ENCODE peak calls at places on chromosome 17, in seven cellular contexts. One of them, this sample, is unnamed.

GRCh38 chr17:76373481-76373825 is 11.0 kb upstream of the SPHK1 start:
- DNase-seq in pons: no peak
- DNase-seq in activated CD4-positive, alpha-beta T cell treated with anti-CD3 and anti-CD28 coated beads, Interleukin-2, amount 50 U/mL, for 4 hours: no peak
- DNase-seq in activated naive CD8-positive, alpha-beta T cell treated with anti-CD3 and anti-CD28 coated beads, Interleukin-2, amount 50 U/mL, for 24 hours: no peak
- DNase-seq in ACHN: no peak
- DNase-seq in Calu3: no peak
- DNase-seq in stimulated activated CD4-positive, alpha-beta T cell treated with anti-CD3 and anti-CD28 coated beads, Interleukin-2, amount 100 ng/mL, for 48 hours: no peak
- DNase-seq in this sample: no peak

GRCh38 chr17:34131386-34131785 is 123.7 kb upstream of the CCL2 start:
- DNase-seq in pons: no peak
- DNase-seq in activated naive CD8-positive, alpha-beta T cell treated with anti-CD3 and anti-CD28 coated beads, Interleukin-2, amount 50 U/mL, for 24 hours: no peak
- DNase-seq in Calu3: no peak
- DNase-seq in ACHN: no peak
- DNase-seq in stimulated activated CD4-positive, alpha-beta T cell treated with anti-CD3 and anti-CD28 coated beads, Interleukin-2, amount 100 ng/mL, for 48 hours: no peak
- DNase-seq in activated CD4-positive, alpha-beta T cell treated with anti-CD3 and anti-CD28 coated beads, Interleukin-2, amount 50 U/mL, for 4 hours: no peak
- DNase-seq in this sample: no peak

GRCh38 chr17:74024871-74025531 is 178.5 kb upstream of the RPL38 start:
- DNase-seq in Calu3: no peak
- DNase-seq in stimulated activated CD4-positive, alpha-beta T cell treated with anti-CD3 and anti-CD28 coated beads, Interleukin-2, amount 100 ng/mL, for 48 hours: no peak
- DNase-seq in pons: no peak
- DNase-seq in ACHN: no peak
- DNase-seq in activated naive CD8-positive, alpha-beta T cell treated with anti-CD3 and anti-CD28 coated beads, Interleukin-2, amount 50 U/mL, for 24 hours: no peak
- DNase-seq in activated CD4-positive, alpha-beta T cell treated with anti-CD3 and anti-CD28 coated beads, Interleukin-2, amount 50 U/mL, for 4 hours: no peak
- DNase-seq in this sample: no peak

GRCh38 chr17:49822829-49823228 is 25.0 kb downstream of the TAC4 start:
- DNase-seq in activated naive CD8-positive, alpha-beta T cell treated with anti-CD3 and anti-CD28 coated beads, Interleukin-2, amount 50 U/mL, for 24 hours: no peak
- DNase-seq in stimulated activated CD4-positive, alpha-beta T cell treated with anti-CD3 and anti-CD28 coated beads, Interleukin-2, amount 100 ng/mL, for 48 hours: no peak
- DNase-seq in Calu3: no peak
- DNase-seq in activated CD4-positive, alpha-beta T cell treated with anti-CD3 and anti-CD28 coated beads, Interleukin-2, amount 50 U/mL, for 4 hours: no peak
- DNase-seq in pons: no peak
- DNase-seq in ACHN: no peak
- DNase-seq in this sample: no peak

GRCh38 chr17:43442711-43443110 is 41.1 kb upstream of the DHX8 start:
- DNase-seq in Calu3: no peak
- DNase-seq in ACHN: peak
- DNase-seq in stimulated activated CD4-positive, alpha-beta T cell treated with anti-CD3 and anti-CD28 coated beads, Interleukin-2, amount 100 ng/mL, for 48 hours: no peak
- DNase-seq in activated naive CD8-positive, alpha-beta T cell treated with anti-CD3 and anti-CD28 coated beads, Interleukin-2, amount 50 U/mL, for 24 hours: no peak
- DNase-seq in pons: no peak
- DNase-seq in activated CD4-positive, alpha-beta T cell treated with anti-CD3 and anti-CD28 coated beads, Interleukin-2, amount 50 U/mL, for 4 hours: no peak
- DNase-seq in this sample: no peak

GRCh38 chr17:40582328-40582901 is 17.1 kb upstream of the CCR7 start:
- DNase-seq in stimulated activated CD4-positive, alpha-beta T cell treated with anti-CD3 and anti-CD28 coated beads, Interleukin-2, amount 100 ng/mL, for 48 hours: no peak
- DNase-seq in activated CD4-positive, alpha-beta T cell treated with anti-CD3 and anti-CD28 coated beads, Interleukin-2, amount 50 U/mL, for 4 hours: no peak
- DNase-seq in activated naive CD8-positive, alpha-beta T cell treated with anti-CD3 and anti-CD28 coated beads, Interleukin-2, amount 50 U/mL, for 24 hours: peak
- DNase-seq in ACHN: no peak
- DNase-seq in pons: no peak
- DNase-seq in Calu3: peak
- DNase-seq in this sample: no peak

GRCh38 chr17:12985431-12986285 is 32.2 kb downstream of the ELAC2 start:
- DNase-seq in activated naive CD8-positive, alpha-beta T cell treated with anti-CD3 and anti-CD28 coated beads, Interleukin-2, amount 50 U/mL, for 24 hours: no peak
- DNase-seq in Calu3: no peak
- DNase-seq in ACHN: no peak
- DNase-seq in stimulated activated CD4-positive, alpha-beta T cell treated with anti-CD3 and anti-CD28 coated beads, Interleukin-2, amount 100 ng/mL, for 48 hours: no peak
- DNase-seq in activated CD4-positive, alpha-beta T cell treated with anti-CD3 and anti-CD28 coated beads, Interleukin-2, amount 50 U/mL, for 4 hours: no peak
- DNase-seq in pons: peak
- DNase-seq in this sample: no peak

GRCh38 chr17:10123093-10123492 is 75.3 kb downstream of the GAS7 start:
- DNase-seq in ACHN: no peak
- DNase-seq in pons: no peak
- DNase-seq in activated naive CD8-positive, alpha-beta T cell treated with anti-CD3 and anti-CD28 coated beads, Interleukin-2, amount 50 U/mL, for 24 hours: no peak
- DNase-seq in activated CD4-positive, alpha-beta T cell treated with anti-CD3 and anti-CD28 coated beads, Interleukin-2, amount 50 U/mL, for 4 hours: no peak
- DNase-seq in stimulated activated CD4-positive, alpha-beta T cell treated with anti-CD3 and anti-CD28 coated beads, Interleukin-2, amount 100 ng/mL, for 48 hours: no peak
- DNase-seq in Calu3: no peak
- DNase-seq in this sample: no peak

GRCh38 chr17:6713918-6714271 is 726 bp upstream of the SLC13A5 start:
- DNase-seq in activated naive CD8-positive, alpha-beta T cell treated with anti-CD3 and anti-CD28 coated beads, Interleukin-2, amount 50 U/mL, for 24 hours: no peak
- DNase-seq in stimulated activated CD4-positive, alpha-beta T cell treated with anti-CD3 and anti-CD28 coated beads, Interleukin-2, amount 100 ng/mL, for 48 hours: no peak
- DNase-seq in ACHN: no peak
- DNase-seq in pons: no peak
- DNase-seq in activated CD4-positive, alpha-beta T cell treated with anti-CD3 and anti-CD28 coated beads, Interleukin-2, amount 50 U/mL, for 4 hours: no peak
- DNase-seq in Calu3: no peak
- DNase-seq in this sample: no peak

GRCh38 chr17:2972749-2973148 is 90.7 kb downstream of the OR1D5 start:
- DNase-seq in activated CD4-positive, alpha-beta T cell treated with anti-CD3 and anti-CD28 coated beads, Interleukin-2, amount 50 U/mL, for 4 hours: no peak
- DNase-seq in stimulated activated CD4-positive, alpha-beta T cell treated with anti-CD3 and anti-CD28 coated beads, Interleukin-2, amount 100 ng/mL, for 48 hours: no peak
- DNase-seq in pons: no peak
- DNase-seq in activated naive CD8-positive, alpha-beta T cell treated with anti-CD3 and anti-CD28 coated beads, Interleukin-2, amount 50 U/mL, for 24 hours: no peak
- DNase-seq in Calu3: no peak
- DNase-seq in ACHN: no peak
- DNase-seq in this sample: no peak

GRCh38 chr17:18916816-18917496 is 35.0 kb upstream of the SLC5A10 start:
- DNase-seq in pons: no peak
- DNase-seq in activated CD4-positive, alpha-beta T cell treated with anti-CD3 and anti-CD28 coated beads, Interleukin-2, amount 50 U/mL, for 4 hours: no peak
- DNase-seq in Calu3: no peak
- DNase-seq in stimulated activated CD4-positive, alpha-beta T cell treated with anti-CD3 and anti-CD28 coated beads, Interleukin-2, amount 100 ng/mL, for 48 hours: no peak
- DNase-seq in ACHN: no peak
- DNase-seq in activated naive CD8-positive, alpha-beta T cell treated with anti-CD3 and anti-CD28 coated beads, Interleukin-2, amount 50 U/mL, for 24 hours: no peak
- DNase-seq in this sample: peak

GRCh38 chr17:73471924-73472323 is 160.1 kb upstream of the CDC42EP4 start:
- DNase-seq in stimulated activated CD4-positive, alpha-beta T cell treated with anti-CD3 and anti-CD28 coated beads, Interleukin-2, amount 100 ng/mL, for 48 hours: no peak
- DNase-seq in activated naive CD8-positive, alpha-beta T cell treated with anti-CD3 and anti-CD28 coated beads, Interleukin-2, amount 50 U/mL, for 24 hours: no peak
- DNase-seq in pons: no peak
- DNase-seq in Calu3: no peak
- DNase-seq in ACHN: no peak
- DNase-seq in activated CD4-positive, alpha-beta T cell treated with anti-CD3 and anti-CD28 coated beads, Interleukin-2, amount 50 U/mL, for 4 hours: no peak
- DNase-seq in this sample: no peak

GRCh38 chr17:35433075-35433894 is 985 bp upstream of the SLFN12 start:
- DNase-seq in Calu3: peak
- DNase-seq in stimulated activated CD4-positive, alpha-beta T cell treated with anti-CD3 and anti-CD28 coated beads, Interleukin-2, amount 100 ng/mL, for 48 hours: peak
- DNase-seq in pons: peak
- DNase-seq in ACHN: peak
- DNase-seq in activated naive CD8-positive, alpha-beta T cell treated with anti-CD3 and anti-CD28 coated beads, Interleukin-2, amount 50 U/mL, for 24 hours: peak
- DNase-seq in activated CD4-positive, alpha-beta T cell treated with anti-CD3 and anti-CD28 coated beads, Interleukin-2, amount 50 U/mL, for 4 hours: peak
- DNase-seq in this sample: peak

GRCh38 chr17:48626470-48627241 is 498 bp upstream of the HOXB9 start:
- DNase-seq in activated naive CD8-positive, alpha-beta T cell treated with anti-CD3 and anti-CD28 coated beads, Interleukin-2, amount 50 U/mL, for 24 hours: peak
- DNase-seq in activated CD4-positive, alpha-beta T cell treated with anti-CD3 and anti-CD28 coated beads, Interleukin-2, amount 50 U/mL, for 4 hours: peak
- DNase-seq in stimulated activated CD4-positive, alpha-beta T cell treated with anti-CD3 and anti-CD28 coated beads, Interleukin-2, amount 100 ng/mL, for 48 hours: no peak
- DNase-seq in ACHN: peak
- DNase-seq in pons: no peak
- DNase-seq in Calu3: peak
- DNase-seq in this sample: peak

GRCh38 chr17:32349503-32349853 is 479 bp upstream of the ZNF207 start:
- DNase-seq in Calu3: no peak
- DNase-seq in stimulated activated CD4-positive, alpha-beta T cell treated with anti-CD3 and anti-CD28 coated beads, Interleukin-2, amount 100 ng/mL, for 48 hours: peak
- DNase-seq in ACHN: no peak
- DNase-seq in activated naive CD8-positive, alpha-beta T cell treated with anti-CD3 and anti-CD28 coated beads, Interleukin-2, amount 50 U/mL, for 24 hours: peak
- DNase-seq in pons: peak
- DNase-seq in activated CD4-positive, alpha-beta T cell treated with anti-CD3 and anti-CD28 coated beads, Interleukin-2, amount 50 U/mL, for 4 hours: no peak
- DNase-seq in this sample: no peak

GRCh38 chr17:78692460-78693010 is 89.5 kb downstream of the CYTH1 start:
- DNase-seq in activated CD4-positive, alpha-beta T cell treated with anti-CD3 and anti-CD28 coated beads, Interleukin-2, amount 50 U/mL, for 4 hours: no peak
- DNase-seq in stimulated activated CD4-positive, alpha-beta T cell treated with anti-CD3 and anti-CD28 coated beads, Interleukin-2, amount 100 ng/mL, for 48 hours: no peak
- DNase-seq in Calu3: no peak
- DNase-seq in pons: peak
- DNase-seq in ACHN: no peak
- DNase-seq in activated naive CD8-positive, alpha-beta T cell treated with anti-CD3 and anti-CD28 coated beads, Interleukin-2, amount 50 U/mL, for 24 hours: no peak
- DNase-seq in this sample: no peak

GRCh38 chr17:40313660-40314556 is 4.9 kb downstream of the RARA start:
- DNase-seq in ACHN: peak
- DNase-seq in activated naive CD8-positive, alpha-beta T cell treated with anti-CD3 and anti-CD28 coated beads, Interleukin-2, amount 50 U/mL, for 24 hours: no peak
- DNase-seq in Calu3: no peak
- DNase-seq in pons: no peak
- DNase-seq in stimulated activated CD4-positive, alpha-beta T cell treated with anti-CD3 and anti-CD28 coated beads, Interleukin-2, amount 100 ng/mL, for 48 hours: no peak
- DNase-seq in activated CD4-positive, alpha-beta T cell treated with anti-CD3 and anti-CD28 coated beads, Interleukin-2, amount 50 U/mL, for 4 hours: no peak
- DNase-seq in this sample: no peak

GRCh38 chr17:73560661-73561060 is 83.6 kb downstream of the SDK2 start:
- DNase-seq in activated naive CD8-positive, alpha-beta T cell treated with anti-CD3 and anti-CD28 coated beads, Interleukin-2, amount 50 U/mL, for 24 hours: no peak
- DNase-seq in ACHN: no peak
- DNase-seq in pons: no peak
- DNase-seq in Calu3: no peak
- DNase-seq in stimulated activated CD4-positive, alpha-beta T cell treated with anti-CD3 and anti-CD28 coated beads, Interleukin-2, amount 100 ng/mL, for 48 hours: no peak
- DNase-seq in activated CD4-positive, alpha-beta T cell treated with anti-CD3 and anti-CD28 coated beads, Interleukin-2, amount 50 U/mL, for 4 hours: no peak
- DNase-seq in this sample: no peak

GRCh38 chr17:79080761-79081290 is 6.2 kb downstream of the ENGASE start:
- DNase-seq in stimulated activated CD4-positive, alpha-beta T cell treated with anti-CD3 and anti-CD28 coated beads, Interleukin-2, amount 100 ng/mL, for 48 hours: no peak
- DNase-seq in activated naive CD8-positive, alpha-beta T cell treated with anti-CD3 and anti-CD28 coated beads, Interleukin-2, amount 50 U/mL, for 24 hours: no peak
- DNase-seq in Calu3: no peak
- DNase-seq in ACHN: no peak
- DNase-seq in activated CD4-positive, alpha-beta T cell treated with anti-CD3 and anti-CD28 coated beads, Interleukin-2, amount 50 U/mL, for 4 hours: no peak
- DNase-seq in pons: no peak
- DNase-seq in this sample: no peak

GRCh38 chr17:77770331-77771105 is 188.0 kb upstream of the TNRC6C start:
- DNase-seq in stimulated activated CD4-positive, alpha-beta T cell treated with anti-CD3 and anti-CD28 coated beads, Interleukin-2, amount 100 ng/mL, for 48 hours: no peak
- DNase-seq in ACHN: no peak
- DNase-seq in pons: no peak
- DNase-seq in activated naive CD8-positive, alpha-beta T cell treated with anti-CD3 and anti-CD28 coated beads, Interleukin-2, amount 50 U/mL, for 24 hours: no peak
- DNase-seq in Calu3: no peak
- DNase-seq in activated CD4-positive, alpha-beta T cell treated with anti-CD3 and anti-CD28 coated beads, Interleukin-2, amount 50 U/mL, for 4 hours: no peak
- DNase-seq in this sample: peak

GRCh38 chr17:3688852-3689261 is 7.1 kb downstream of the P2RX5 start:
- DNase-seq in ACHN: no peak
- DNase-seq in pons: no peak
- DNase-seq in stimulated activated CD4-positive, alpha-beta T cell treated with anti-CD3 and anti-CD28 coated beads, Interleukin-2, amount 100 ng/mL, for 48 hours: no peak
- DNase-seq in activated CD4-positive, alpha-beta T cell treated with anti-CD3 and anti-CD28 coated beads, Interleukin-2, amount 50 U/mL, for 4 hours: no peak
- DNase-seq in Calu3: no peak
- DNase-seq in activated naive CD8-positive, alpha-beta T cell treated with anti-CD3 and anti-CD28 coated beads, Interleukin-2, amount 50 U/mL, for 24 hours: no peak
- DNase-seq in this sample: no peak

GRCh38 chr17:32498362-32498761 is 11.6 kb downstream of the CDK5R1 start:
- DNase-seq in ACHN: no peak
- DNase-seq in activated CD4-positive, alpha-beta T cell treated with anti-CD3 and anti-CD28 coated beads, Interleukin-2, amount 50 U/mL, for 4 hours: no peak
- DNase-seq in Calu3: no peak
- DNase-seq in stimulated activated CD4-positive, alpha-beta T cell treated with anti-CD3 and anti-CD28 coated beads, Interleukin-2, amount 100 ng/mL, for 48 hours: no peak
- DNase-seq in activated naive CD8-positive, alpha-beta T cell treated with anti-CD3 and anti-CD28 coated beads, Interleukin-2, amount 50 U/mL, for 24 hours: no peak
- DNase-seq in pons: no peak
- DNase-seq in this sample: no peak

GRCh38 chr17:40796846-40797245 is 2.9 kb downstream of the KRT28 start:
- DNase-seq in Calu3: no peak
- DNase-seq in activated CD4-positive, alpha-beta T cell treated with anti-CD3 and anti-CD28 coated beads, Interleukin-2, amount 50 U/mL, for 4 hours: no peak
- DNase-seq in ACHN: no peak
- DNase-seq in pons: no peak
- DNase-seq in stimulated activated CD4-positive, alpha-beta T cell treated with anti-CD3 and anti-CD28 coated beads, Interleukin-2, amount 100 ng/mL, for 48 hours: no peak
- DNase-seq in activated naive CD8-positive, alpha-beta T cell treated with anti-CD3 and anti-CD28 coated beads, Interleukin-2, amount 50 U/mL, for 24 hours: no peak
- DNase-seq in this sample: no peak

GRCh38 chr17:17698869-17699351 is 17.7 kb downstream of the RAI1 start:
- DNase-seq in activated CD4-positive, alpha-beta T cell treated with anti-CD3 and anti-CD28 coated beads, Interleukin-2, amount 50 U/mL, for 4 hours: no peak
- DNase-seq in stimulated activated CD4-positive, alpha-beta T cell treated with anti-CD3 and anti-CD28 coated beads, Interleukin-2, amount 100 ng/mL, for 48 hours: no peak
- DNase-seq in pons: peak
- DNase-seq in ACHN: peak
- DNase-seq in Calu3: no peak
- DNase-seq in activated naive CD8-positive, alpha-beta T cell treated with anti-CD3 and anti-CD28 coated beads, Interleukin-2, amount 50 U/mL, for 24 hours: no peak
- DNase-seq in this sample: no peak

GRCh38 chr17:38616361-38616760 is 10.6 kb upstream of the SRCIN1 start:
- DNase-seq in pons: no peak
- DNase-seq in ACHN: no peak
- DNase-seq in activated CD4-positive, alpha-beta T cell treated with anti-CD3 and anti-CD28 coated beads, Interleukin-2, amount 50 U/mL, for 4 hours: no peak
- DNase-seq in stimulated activated CD4-positive, alpha-beta T cell treated with anti-CD3 and anti-CD28 coated beads, Interleukin-2, amount 100 ng/mL, for 48 hours: no peak
- DNase-seq in activated naive CD8-positive, alpha-beta T cell treated with anti-CD3 and anti-CD28 coated beads, Interleukin-2, amount 50 U/mL, for 24 hours: no peak
- DNase-seq in Calu3: no peak
- DNase-seq in this sample: no peak

GRCh38 chr17:77420804-77421634 is 280.2 kb downstream of the SEC14L1 start:
- DNase-seq in ACHN: no peak
- DNase-seq in stimulated activated CD4-positive, alpha-beta T cell treated with anti-CD3 and anti-CD28 coated beads, Interleukin-2, amount 100 ng/mL, for 48 hours: no peak
- DNase-seq in activated CD4-positive, alpha-beta T cell treated with anti-CD3 and anti-CD28 coated beads, Interleukin-2, amount 50 U/mL, for 4 hours: peak
- DNase-seq in Calu3: no peak
- DNase-seq in pons: no peak
- DNase-seq in activated naive CD8-positive, alpha-beta T cell treated with anti-CD3 and anti-CD28 coated beads, Interleukin-2, amount 50 U/mL, for 24 hours: peak
- DNase-seq in this sample: no peak

This sample was measured in RKO.